ENCODE peak calls at places on chromosomes 16 and 17, in nine cellular contexts. O, F, H, I, B, R, K, V and A are unnamed samples.

GRCh38 chr17:34125921-34126320 is 129.2 kb upstream of the CCL2 start:
- DNase-seq in O (no peak), F (no peak), H (no peak), I (no peak), B (no peak), R (no peak), K (no peak), V (no peak), A (no peak)

GRCh38 chr17:28843810-28844137 is 1.2 kb upstream of the FAM222B start:
- DNase-seq in O (peak; percentile 7), F (no peak), H (no peak), I (no peak), B (no peak), R (no peak), K (peak; percentile 3), V (no peak), A (no peak)

GRCh38 chr16:85718682-85719081 is 29.9 kb upstream of the GINS2 start:
- DNase-seq in O (no peak), F (no peak), H (no peak), I (no peak), B (no peak), R (no peak), K (no peak), V (no peak), A (no peak)

GRCh38 chr16:49755291-49755611 is 100.7 kb downstream of the ZNF423 start:
- DNase-seq in O (no peak), F (no peak), H (peak; percentile 56), I (peak; percentile 21), B (no peak), R (peak; percentile 3), K (no peak), V (no peak), A (no peak)

GRCh38 chr16:79426663-79427062 is 173.9 kb downstream of the MAF start:
- DNase-seq in O (no peak), F (no peak), H (no peak), I (no peak), B (no peak), R (no peak), K (no peak), V (no peak), A (no peak)

GRCh38 chr16:51657844-51658243 is 506.8 kb upstream of the SALL1 start:
- DNase-seq in O (no peak), F (no peak), H (no peak), I (no peak), B (no peak), R (no peak), K (no peak), V (no peak), A (no peak)

GRCh38 chr16:13672196-13672595 is 247.8 kb upstream of the ERCC4 start:
- DNase-seq in O (no peak), F (no peak), H (no peak), I (no peak), B (no peak), R (no peak), K (no peak), V (no peak), A (no peak)

GRCh38 chr17:83096401-83097220 is 17.2 kb downstream of the METRNL start:
- DNase-seq in O (no peak), F (no peak), H (no peak), I (no peak), B (no peak), R (no peak), K (no peak), V (no peak), A (no peak)

GRCh38 chr16:66278111-66278531 is 88.4 kb upstream of the CDH5 start:
- DNase-seq in O (no peak), F (no peak), H (no peak), I (no peak), B (peak; percentile 89), R (no peak), K (no peak), V (no peak), A (no peak)

GRCh38 chr17:59618894-59619312 is 792 bp upstream of the CLTC start:
- DNase-seq in O (no peak), F (no peak), H (no peak), I (no peak), B (no peak), R (no peak), K (no peak), V (no peak), A (no peak)

GRCh38 chr17:78294776-78295175 is 63.3 kb downstream of the TMEM235 start:
- DNase-seq in O (no peak), F (no peak), H (peak; percentile 21), I (peak; percentile 48), B (no peak), R (no peak), K (no peak), V (no peak), A (no peak)

GRCh38 chr16:57367111-57367752 is 5.1 kb upstream of the CX3CL1 start:
- DNase-seq in O (no peak), F (no peak), H (no peak), I (no peak), B (no peak), R (no peak), K (no peak), V (no peak), A (no peak)

GRCh38 chr17:70654706-70655105 is 485.4 kb downstream of the KCNJ2 start:
- DNase-seq in O (no peak), F (no peak), H (no peak), I (no peak), B (no peak), R (no peak), K (no peak), V (no peak), A (no peak)

GRCh38 chr16:31350275-31351005 is 4.5 kb upstream of the ITGAX start:
- DNase-seq in O (no peak), F (no peak), H (no peak), I (no peak), B (no peak), R (no peak), K (no peak), V (no peak), A (no peak)

GRCh38 chr17:72850410-72850809 is 242.1 kb downstream of the SLC39A11 start:
- DNase-seq in O (no peak), F (no peak), H (peak; percentile 53), I (peak; percentile 63), B (no peak), R (peak; percentile 46), K (no peak), V (no peak), A (no peak)

GRCh38 chr16:12406840-12407690 is 396.6 kb downstream of the CPPED1 start:
- DNase-seq in O (no peak), F (no peak), H (peak; percentile 32), I (no peak), B (no peak), R (no peak), K (no peak), V (no peak), A (no peak)

GRCh38 chr17:54527941-54528340 is 372.7 kb upstream of the TOM1L1 start:
- DNase-seq in O (no peak), F (no peak), H (no peak), I (no peak), B (no peak), R (no peak), K (no peak), V (no peak), A (no peak)

GRCh38 chr17:54536306-54536705 is 364.3 kb upstream of the TOM1L1 start:
- DNase-seq in O (no peak), F (no peak), H (no peak), I (no peak), B (no peak), R (no peak), K (no peak), V (peak; percentile 2), A (no peak)

GRCh38 chr17:54524501-54524900 is 376.2 kb upstream of the TOM1L1 start:
- DNase-seq in O (no peak), F (no peak), H (no peak), I (no peak), B (no peak), R (no peak), K (no peak), V (no peak), A (no peak)

DNA sequence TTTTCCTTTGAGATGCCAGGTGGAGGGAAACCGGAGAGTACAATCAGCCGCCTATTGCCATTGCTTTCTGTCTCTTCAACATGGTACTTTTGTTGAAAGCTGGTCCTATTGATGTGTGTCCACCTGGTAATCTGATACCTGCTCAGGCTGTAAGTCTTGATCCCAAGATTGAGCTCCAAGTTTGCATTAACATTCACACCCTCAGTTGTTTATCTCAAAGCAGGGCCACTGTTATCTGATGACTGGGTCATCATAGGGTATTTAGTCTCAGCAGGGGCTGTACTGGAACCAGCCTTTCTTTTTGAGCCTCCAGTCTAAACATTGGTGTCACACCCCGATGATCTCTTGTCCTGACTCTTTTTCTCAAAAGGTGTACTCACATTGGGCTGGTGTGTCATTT is 370.3 kb upstream of the TOM1L1 start:
- DNase-seq in O (no peak), F (no peak), H (no peak), I (no peak), B (no peak), R (no peak), K (no peak), V (no peak), A (no peak)
- H3K27ac ChIP-seq in O (no peak overlapping the region), F (no peak overlapping the region), H (no peak overlapping the region), I (no peak overlapping the region), B (no peak overlapping the region), R (no peak overlapping the region), K (no peak overlapping the region), V (no peak overlapping the region), A (no peak overlapping the region)

GRCh38 chr17:57762375-57762916 is 17.3 kb upstream of the CCDC182 start:
- DNase-seq in O (no peak), F (no peak), H (no peak), I (no peak), B (no peak), R (no peak), K (no peak), V (no peak), A (no peak)
- H3K4me3 ChIP-seq in O (no peak overlapping the region), F (no peak overlapping the region), H (no peak overlapping the region), I (no peak overlapping the region), B (no peak overlapping the region), R (no peak overlapping the region), K (no peak overlapping the region), V (no peak overlapping the region), A (no peak overlapping the region)

GRCh38 chr16:23082161-23082788 is 67.0 kb downstream of the USP31 start:
- DNase-seq in O (no peak), F (no peak), H (no peak), I (no peak), B (no peak), R (no peak), K (no peak), V (no peak), A (no peak)
- TF ChIP-seq CTCF in O (no peak), F (no peak), H (no peak), I (peak; percentile 18), B (no peak), R (peak; percentile 4), K (no peak), V (no peak), A (no peak)

GRCh38 chr17:50697663-50698272 is 9.9 kb downstream of the ANKRD40 start:
- DNase-seq in O (no peak), F (no peak), H (no peak), I (no peak), B (no peak), R (no peak), K (no peak), V (no peak), A (no peak)
- H3K27ac ChIP-seq in O (no peak overlapping the region), F (no peak overlapping the region), H (no peak overlapping the region), I (no peak overlapping the region), B (no peak overlapping the region), R (no peak overlapping the region), K (no peak overlapping the region), V (no peak overlapping the region), A (no peak overlapping the region)